ENCODE peak calls at places on chromosome 2, in eight cellular contexts. U is stomach, S is sigmoid colon, P is ovary, M is H1, A is GM12878, B is HepG2, G is K562. Q is an unnamed sample. For H3K9me3, the result is how much of the 10 kb centered on the place peaks cover.

GRCh38 chr2:120566331-120567035 is 169.2 kb upstream of the GLI2 start:
- DNase-seq in S (peak), B (no peak), G (no peak), P (peak), A (no peak), U (peak), M (no peak), Q (peak)

GRCh38 chr2:64222351-64222750 is 78.1 kb upstream of the PELI1 start:
- DNase-seq in S (no peak), P (no peak), U (no peak), G (no peak), A (no peak), B (no peak), M (no peak), Q (peak)

GRCh38 chr2:147511491-147511948 is 333.3 kb upstream of the ACVR2A start:
- DNase-seq in B (no peak), G (no peak), S (peak), M (no peak), A (no peak), U (no peak), P (no peak), Q (peak)

GRCh38 chr2:3628241-3628679 is 29.7 kb upstream of the ALLC start:
- DNase-seq in P (peak), S (peak), U (peak), M (no peak), A (no peak), G (no peak), B (no peak), Q (no peak)

GRCh38 chr2:120866071-120866470 is 130.4 kb downstream of the GLI2 start:
- DNase-seq in M (no peak), B (no peak), P (no peak), G (no peak), S (no peak), A (no peak), U (no peak), Q (no peak)

GRCh38 chr2:203893386-203893785 is 25.8 kb downstream of the CTLA4 start:
- DNase-seq in G (no peak), M (no peak), B (no peak), S (peak), U (no peak), A (no peak), P (no peak), Q (no peak)

GRCh38 chr2:176268976-176269318 is 295 bp upstream of the MTX2 start:
- DNase-seq in S (no peak), A (no peak), B (no peak), G (no peak), U (no peak), P (no peak), M (no peak), Q (no peak)

GRCh38 chr2:77642339-77642738 is 120.2 kb upstream of the LRRTM4 start:
- DNase-seq in B (no peak), A (no peak), U (no peak), G (no peak), M (no peak), P (no peak), S (no peak), Q (no peak)

GRCh38 chr2:8515864-8516533 is 165.9 kb upstream of the ID2 start:
- DNase-seq in B (no peak), M (no peak), A (peak), S (no peak), P (no peak), U (no peak), G (no peak), Q (no peak)

GRCh38 chr2:207334309-207334630 is 168.5 kb upstream of the KLF7 start:
- DNase-seq in P (no peak), B (no peak), A (no peak), U (no peak), S (no peak), G (no peak), M (no peak), Q (no peak)

GRCh38 chr2:121804340-121804739 is 48.9 kb downstream of the TSN start:
- DNase-seq in G (no peak), U (no peak), B (no peak), S (no peak), M (no peak), P (no peak), A (peak), Q (no peak)

GRCh38 chr2:183032200-183032794 is 6.0 kb downstream of the NCKAP1 start:
- DNase-seq in B (peak), P (no peak), S (no peak), A (no peak), G (no peak), U (no peak), M (no peak), Q (no peak)

GRCh38 chr2:140154711-140155110 is 1374.5 kb upstream of the NXPH2 start:
- DNase-seq in S (no peak), P (no peak), U (no peak), G (no peak), B (no peak), A (no peak), M (no peak), Q (no peak)

GRCh38 chr2:76455910-76456309 is 745.2 kb upstream of the GCFC2 start:
- DNase-seq in A (no peak), G (no peak), P (no peak), S (no peak), M (no peak), B (no peak), U (no peak), Q (no peak)

GRCh38 chr2:96977631-96978195 is 8.7 kb downstream of the FAM178B start:
- DNase-seq in P (no peak), A (no peak), U (no peak), M (no peak), S (no peak), B (no peak), G (no peak), Q (no peak)

GRCh38 chr2:42951263-42951938 is 159.0 kb upstream of the HAAO start:
- DNase-seq in P (no peak), S (no peak), A (no peak), U (no peak), B (no peak), G (no peak), M (no peak), Q (peak)

GRCh38 chr2:16662440-16662839 is 3.2 kb downstream of the CYRIA start:
- DNase-seq in U (no peak), A (no peak), G (no peak), B (no peak), M (no peak), S (peak), P (no peak), Q (no peak)

GRCh38 chr2:65265090-65266045 is 37.7 kb downstream of the ACTR2 start:
- DNase-seq in G (peak), M (no peak), A (peak), P (no peak), B (peak), U (no peak), S (no peak), Q (peak)

GRCh38 chr2:48081317-48081628 is 175.0 kb upstream of the FBXO11 start:
- DNase-seq in G (no peak), M (no peak), B (no peak), U (no peak), A (no peak), S (no peak), P (no peak), Q (no peak)

GRCh38 chr2:238655131-238655860 is 192.6 kb upstream of the TWIST2 start:
- DNase-seq in U (no peak), G (no peak), S (no peak), A (no peak), M (no peak), B (no peak), P (no peak), Q (no peak)

GRCh38 chr2:219104107-219105050 is 43.7 kb upstream of the IHH start:
- DNase-seq in B (peak), U (no peak), P (no peak), M (peak), S (no peak), G (peak), A (no peak), Q (no peak)

GRCh38 chr2:101474752-101475384 is at the start of gene RFX8:
- DNase-seq in M (no peak), A (no peak), P (no peak), G (no peak), B (peak), U (no peak), S (no peak), Q (no peak)

GRCh38 chr2:241082338-241083090 is 19.6 kb downstream of the MTERF4 start:
- DNase-seq in M (no peak), S (no peak), G (no peak), U (no peak), P (no peak), A (no peak), B (no peak), Q (no peak)

GRCh38 chr2:85501244-85501643 is 37.7 kb upstream of the MAT2A start:
- DNase-seq in U (no peak), S (no peak), P (no peak), G (peak), A (no peak), M (no peak), B (peak), Q (no peak)

GRCh38 chr2:46296216-46296839 is 879 bp upstream of the EPAS1 start:
- DNase-seq in B (no peak), S (peak), U (peak), G (no peak), A (no peak), M (no peak), P (peak), Q (peak)

GRCh38 chr2:18987592-18988073 is 370.8 kb downstream of the OSR1 start:
- DNase-seq in G (no peak), B (peak), M (no peak), A (no peak), P (peak), U (peak), S (peak), Q (peak)

GRCh38 chr2:50791271-50791670 is 240.7 kb downstream of the NRXN1 start:
- DNase-seq in S (no peak), A (no peak), P (no peak), B (no peak), G (no peak), U (no peak), M (no peak), Q (no peak)

GRCh38 chr2:156333951-156334495 is 1.5 kb upstream of the NR4A2 start:
- DNase-seq in M (no peak), S (peak), P (peak), A (no peak), B (peak), U (peak), G (peak), Q (no peak)

GRCh38 chr2:118993392-118993752 is 51.4 kb downstream of the MARCO start:
- DNase-seq in B (no peak), G (no peak), M (no peak), P (no peak), U (peak), S (no peak), A (no peak), Q (no peak)

GRCh38 chr2:147449323-147450080 is 395.3 kb upstream of the ACVR2A start:
- DNase-seq in U (no peak), A (no peak), G (no peak), P (no peak), S (no peak), B (no peak), M (no peak), Q (no peak)

GRCh38 chr2:35938838-35939237 is 416.7 kb upstream of the CRIM1 start:
- DNase-seq in S (no peak), A (no peak), G (no peak), P (no peak), M (no peak), U (no peak), B (no peak), Q (no peak)

GRCh38 chr2:15760232-15760890 is 168.7 kb downstream of the DDX1 start:
- DNase-seq in U (no peak), P (no peak), G (no peak), S (no peak), A (no peak), B (no peak), M (no peak), Q (no peak)

GRCh38 chr2:18546586-18546985 is 13.9 kb downstream of the RDH14 start:
- DNase-seq in M (no peak), G (no peak), A (no peak), B (peak), S (no peak), U (no peak), P (no peak), Q (no peak)

GRCh38 chr2:20033341-20033740 is 18.1 kb downstream of the LAPTM4A start:
- DNase-seq in M (no peak), B (no peak), A (no peak), P (no peak), U (no peak), G (no peak), S (no peak), Q (no peak)

GRCh38 chr2:151534001-151534400 is 124.3 kb downstream of the RIF1 start:
- DNase-seq in G (no peak), M (no peak), B (no peak), S (no peak), A (no peak), P (no peak), U (no peak), Q (no peak)

GRCh38 chr2:20012032-20012281 is 511 bp downstream of the MATN3 start:
- DNase-seq in G (no peak), A (no peak), S (no peak), P (no peak), M (no peak), B (no peak), U (no peak), Q (no peak)

GRCh38 chr2:108612514-108613183 is 78.4 kb downstream of the LIMS1 start:
- DNase-seq in P (no peak), B (no peak), S (no peak), M (no peak), A (peak), G (peak), U (peak), Q (no peak)

GRCh38 chr2:235642446-235643107 is 148.7 kb downstream of the AGAP1 start:
- DNase-seq in B (no peak), U (no peak), S (no peak), G (no peak), P (no peak), M (no peak), A (no peak), Q (peak)

GRCh38 chr2:27572998-27573429 is 9.8 kb upstream of the ZNF512 start:
- DNase-seq in S (no peak), B (no peak), A (no peak), U (no peak), P (no peak), M (no peak), G (no peak), Q (no peak)
- H3K9me3 ChIP-seq in S (under half), B (under half), A (under half), U (half or more), P (under half), M (under half), G (under half), Q (half or more)

GRCh38 chr2:126657636-126658315 is 1.8 kb downstream of the GYPC start:
- DNase-seq in P (peak), M (peak), B (no peak), S (peak), U (peak), G (peak), A (peak), Q (peak)
- TF ChIP-seq CTCF in P (peak), M (peak), B (no peak), S (no peak), U (no peak), G (no peak), A (no peak), Q (no peak)

GRCh38 chr2:231932985-231933915 is 7.1 kb upstream of the NPPC start:
- DNase-seq in P (no peak), G (no peak), A (no peak), B (no peak), U (peak), M (no peak), S (no peak), Q (no peak)
- TF ChIP-seq EP300 in P (no peak), G (no peak), A (no peak), B (no peak), U (no peak), M (no peak), S (no peak), Q (no peak)

GRCh38 chr2:1047485-1047884 is 96.8 kb downstream of the SNTG2 start:
- DNase-seq in A (no peak), S (no peak), G (no peak), B (peak), P (no peak), U (no peak), M (no peak), Q (no peak)
- H3K9me3 ChIP-seq in A (under half), S (under half), G (under half), B (under half), P (under half), U (under half), M (under half), Q (under half)

DNA sequence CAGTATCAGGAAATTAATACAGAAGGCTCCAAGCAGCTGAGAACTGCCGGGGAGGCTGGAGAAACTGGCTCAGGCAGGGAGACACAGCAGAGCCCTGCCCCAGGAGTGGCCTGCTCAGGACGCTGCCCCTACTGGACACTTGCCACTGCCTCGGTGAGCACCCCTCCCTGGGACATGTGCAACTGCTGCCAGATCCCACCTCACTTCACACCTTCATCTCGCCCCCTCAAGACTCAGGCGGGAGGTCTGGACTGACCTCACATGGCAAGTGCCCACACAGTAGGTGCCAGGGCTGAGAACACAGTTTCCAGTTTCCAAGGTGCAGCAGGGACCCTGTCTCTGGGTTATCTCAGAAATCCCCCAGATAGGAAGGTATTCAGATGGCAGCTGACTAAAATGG is 33.8 kb upstream of the LBH start:
- DNase-seq in S (peak), M (no peak), P (no peak), U (no peak), G (peak), A (no peak), B (no peak), Q (no peak)
- TF ChIP-seq CTCF in S (no peak), M (peak), P (no peak), U (no peak), G (peak), A (no peak), B (no peak), Q (no peak)

GRCh38 chr2:62884514-62884913 is 166.1 kb upstream of the OTX1 start:
- DNase-seq in M (no peak), P (no peak), A (no peak), S (no peak), G (no peak), U (no peak), B (no peak), Q (no peak)
- TF ChIP-seq EP300 in M (no peak), P (no peak), A (no peak), S (no peak), G (no peak), U (no peak), B (no peak), Q (no peak)

GRCh38 chr2:173326806-173327205 is 27.9 kb upstream of the CDCA7 start:
- DNase-seq in M (no peak), U (no peak), B (no peak), S (no peak), G (no peak), A (no peak), P (no peak), Q (no peak)
- H3K9me3 ChIP-seq in M (under half), U (half or more), B (under half), S (under half), G (under half), A (under half), P (under half), Q (under half)

DNA sequence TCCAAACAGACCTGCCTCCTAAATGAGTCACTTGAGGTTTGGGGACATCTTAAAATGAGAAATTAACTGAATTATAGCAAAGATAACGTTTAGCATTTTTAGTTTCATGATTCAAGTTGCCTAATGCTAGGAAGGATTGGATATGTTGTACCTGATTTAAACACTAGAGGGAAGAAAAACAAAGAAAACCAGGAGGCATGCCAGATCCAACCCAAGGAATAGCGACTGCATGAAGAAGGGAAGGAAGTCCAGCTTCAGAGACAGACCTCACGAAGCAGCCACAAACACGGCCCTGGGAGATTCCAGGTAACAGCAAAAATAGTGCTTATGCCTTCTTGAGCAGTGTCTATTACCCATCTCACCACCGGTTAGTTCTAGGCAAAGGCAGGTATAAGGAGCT is 499.9 kb upstream of the SPHKAP start:
- DNase-seq in M (no peak), A (no peak), G (no peak), U (no peak), S (no peak), B (no peak), P (no peak), Q (no peak)
- TF ChIP-seq CTCF in M (peak), A (no peak), G (no peak), U (peak), S (peak), B (peak), P (peak), Q (peak)